ENCODE peak calls at places on chromosome 13, in eight cellular contexts. C, Q, Z, B, R, W, A and H are unnamed samples.

GRCh38 chr13:28964052-28964451 is 143.9 kb downstream of the MTUS2 start:
- DNase-seq in C (no peak), Q (no peak), Z (no peak), B (no peak), R (no peak), W (no peak), A (no peak), H (no peak)

GRCh38 chr13:113666324-113666660 is 727 bp upstream of the GRK1 start:
- DNase-seq in C (no peak), Q (no peak), Z (no peak), B (no peak), R (no peak), W (no peak), A (no peak), H (no peak)

GRCh38 chr13:113805431-113806103 is 46.5 kb downstream of the TMEM255B start:
- DNase-seq in C (no peak), Q (no peak), Z (no peak), B (no peak), R (no peak), W (no peak), A (no peak), H (no peak)

GRCh38 chr13:29850213-29850898 is at the start of gene UBL3:
- DNase-seq in C (peak), Q (peak), Z (peak), B (peak), R (peak), W (peak), A (peak), H (peak)

GRCh38 chr13:111326981-111327642 is 6.7 kb downstream of the TEX29 start:
- DNase-seq in C (no peak), Q (no peak), Z (no peak), B (no peak), R (no peak), W (no peak), A (no peak), H (no peak)

GRCh38 chr13:99416411-99417121 is 84.7 kb upstream of the TM9SF2 start:
- DNase-seq in C (no peak), Q (no peak), Z (no peak), B (no peak), R (no peak), W (peak), A (peak), H (no peak)

GRCh38 chr13:99367663-99368448 is 60.7 kb upstream of the GPR183 start:
- DNase-seq in C (no peak), Q (no peak), Z (no peak), B (no peak), R (no peak), W (no peak), A (no peak), H (no peak)

GRCh38 chr13:96089749-96090239 is at the start of gene HS6ST3:
- DNase-seq in C (no peak), Q (peak), Z (no peak), B (no peak), R (peak), W (no peak), A (no peak), H (no peak)

GRCh38 chr13:74406439-74406838 is 272.2 kb upstream of the KLF12 start:
- DNase-seq in C (no peak), Q (no peak), Z (no peak), B (no peak), R (no peak), W (no peak), A (no peak), H (no peak)

GRCh38 chr13:27721681-27722080 is 70.6 kb upstream of the GSX1 start:
- DNase-seq in C (no peak), Q (no peak), Z (no peak), B (no peak), R (no peak), W (no peak), A (no peak), H (no peak)

GRCh38 chr13:23510979-23511735 is 59.1 kb upstream of the TNFRSF19 start:
- DNase-seq in C (no peak), Q (no peak), Z (no peak), B (no peak), R (no peak), W (no peak), A (peak), H (peak)

GRCh38 chr13:40637644-40638043 is 28.8 kb downstream of the FOXO1 start:
- DNase-seq in C (no peak), Q (no peak), Z (peak), B (no peak), R (no peak), W (no peak), A (no peak), H (no peak)